ENCODE peak calls at places on chromosomes 7 and 10, in six cellular contexts. I is stomach, S is HCT116, L is upper lobe of left lung, B is K562, D is endothelial cell of umbilical vein. M is an unnamed sample.

GRCh38 chr10:123139521-123140163 is 3.9 kb downstream of the HMX3 start:
- DNase-seq in S (peak), L (no peak), I (peak), B (peak), D (no peak), M (peak)

GRCh38 chr10:129891806-129892205 is 72.3 kb downstream of the EBF3 start:
- DNase-seq in S (no peak), D (no peak), L (no peak), I (no peak), B (no peak), M (no peak)

GRCh38 chr7:121475806-121476205 is 79.7 kb upstream of the FAM3C start:
- DNase-seq in L (no peak), I (peak), S (no peak), B (no peak), D (no peak), M (no peak)

GRCh38 chr10:31739146-31739545 is 189.5 kb downstream of the ARHGAP12 start:
- DNase-seq in S (no peak), I (no peak), B (no peak), L (no peak), D (no peak), M (no peak)

GRCh38 chr7:139873593-139874374 is 44.7 kb downstream of the TBXAS1 start:
- DNase-seq in B (no peak), I (no peak), S (no peak), D (peak), L (no peak), M (no peak)

GRCh38 chr7:83267141-83267631 is 104.5 kb upstream of the PCLO start:
- DNase-seq in I (no peak), B (no peak), S (no peak), D (no peak), L (no peak), M (no peak)

GRCh38 chr10:22805304-22805703 is 90.9 kb upstream of the PIP4K2A start:
- DNase-seq in D (peak), I (no peak), B (no peak), L (no peak), S (no peak), M (no peak)

GRCh38 chr10:54682554-54682953 is 118.5 kb downstream of the PCDH15 start:
- DNase-seq in B (no peak), S (no peak), D (no peak), L (no peak), I (no peak), M (no peak)

GRCh38 chr7:65832281-65832680 is 40.6 kb upstream of the VKORC1L1 start:
- DNase-seq in B (no peak), S (no peak), I (no peak), D (peak), L (no peak), M (no peak)

GRCh38 chr7:70738080-70738479 is 393.9 kb upstream of the GALNT17 start:
- DNase-seq in I (peak), B (no peak), L (peak), D (no peak), S (no peak), M (no peak)

GRCh38 chr10:112461029-112461887 is 14.2 kb downstream of the VTI1A start:
- DNase-seq in S (peak), B (no peak), I (no peak), D (peak), L (no peak), M (no peak)

GRCh38 chr7:77831481-77831880 is 32.9 kb downstream of the PHTF2 start:
- DNase-seq in I (no peak), D (no peak), L (no peak), B (no peak), S (no peak), M (no peak)

GRCh38 chr7:143380646-143381426 is at the start of gene ZYX:
- DNase-seq in I (peak), S (peak), D (peak), B (peak), L (peak), M (peak)
- TF ChIP-seq POLR2AphosphoS5 in I (peak), S (peak), D (peak), B (peak), L (peak), M (peak)

GRCh38 chr10:132536964-132537712 is 449 bp upstream of the INPP5A start:
- DNase-seq in I (peak), D (peak), S (peak), B (peak), L (peak), M (peak)
- TF ChIP-seq POLR2AphosphoS5 in I (peak), D (peak), S (peak), B (no peak), L (peak), M (peak)

DNA sequence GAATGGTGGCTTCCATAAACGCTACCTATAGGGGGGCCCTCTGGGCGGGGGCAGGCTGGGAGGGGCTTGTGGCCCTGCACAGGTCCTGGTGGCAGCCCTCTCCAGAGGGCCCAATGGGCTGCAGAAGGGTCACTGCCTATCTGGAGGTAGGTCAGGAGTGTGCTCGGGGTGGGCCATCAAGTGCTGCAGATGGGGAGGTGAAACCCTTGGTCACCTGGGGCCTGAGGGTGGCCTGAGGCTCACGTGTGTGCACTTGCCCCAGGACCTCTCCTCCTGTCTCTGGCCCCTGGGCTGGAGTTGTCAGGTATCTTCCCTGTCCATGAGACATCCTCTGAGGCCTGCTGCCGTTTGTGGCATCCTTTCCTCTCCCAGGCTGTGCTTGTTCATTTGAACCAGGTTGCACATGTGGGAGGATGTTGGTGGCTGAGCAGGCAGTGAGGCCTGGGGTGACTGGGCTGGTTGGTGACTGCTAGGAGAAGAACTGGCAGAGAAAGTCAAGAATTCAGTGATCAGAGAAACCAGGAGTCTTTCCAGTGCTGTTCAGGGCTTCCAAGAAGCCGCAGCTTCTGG is 21.1 kb upstream of the SH2D4B start:
- DNase-seq in L (peak), S (no peak), D (no peak), I (no peak), B (no peak), M (no peak)
- TF ChIP-seq POLR2AphosphoS5 in L (no peak), S (no peak), D (no peak), I (no peak), B (no peak), M (no peak)

GRCh38 chr10:73131295-73131694 is 21.0 kb downstream of the NUDT13 start:
- DNase-seq in D (no peak), S (no peak), B (no peak), L (no peak), I (no peak), M (no peak)
- TF ChIP-seq POLR2AphosphoS5 in D (no peak), S (no peak), B (no peak), L (no peak), I (no peak), M (no peak)

GRCh38 chr10:30169342-30169741 is 110.0 kb upstream of the JCAD start:
- DNase-seq in I (no peak), L (no peak), S (no peak), D (no peak), B (no peak), M (no peak)

GRCh38 chr10:30172096-30172495 is 112.7 kb upstream of the JCAD start:
- DNase-seq in I (no peak), B (no peak), D (no peak), S (no peak), L (no peak), M (peak)

GRCh38 chr10:30171601-30172000 is 112.2 kb upstream of the JCAD start:
- DNase-seq in S (no peak), B (no peak), D (no peak), L (no peak), I (no peak), M (no peak)

GRCh38 chr10:30170146-30170545 is 110.8 kb upstream of the JCAD start:
- DNase-seq in D (no peak), S (no peak), B (no peak), I (no peak), L (no peak), M (no peak)

GRCh38 chr10:30170814-30171213 is 111.4 kb upstream of the JCAD start:
- DNase-seq in L (no peak), D (no peak), B (no peak), S (no peak), I (no peak), M (no peak)
- TF ChIP-seq POLR2AphosphoS5 in L (no peak), D (no peak), B (no peak), S (no peak), I (no peak), M (no peak)

GRCh38 chr10:37667736-37668135 is 189.7 kb downstream of the ZNF248 start:
- DNase-seq in D (no peak), B (no peak), S (no peak), I (no peak), L (no peak), M (no peak)
- TF ChIP-seq POLR2AphosphoS5 in D (no peak), B (no peak), S (no peak), I (no peak), L (no peak), M (no peak)

M was measured in esophagus muscularis mucosa.